ENCODE peak calls at places on chromosomes 1 and 21, in eight cellular contexts. One of them, this sample, is unnamed.

GRCh38 chr1:102851616-102852015 is 256.7 kb downstream of the COL11A1 start:
- DNase-seq in lung: no peak
- DNase-seq in right atrium auricular region: no peak
- DNase-seq in body of pancreas: no peak
- DNase-seq in PC-3: no peak
- DNase-seq in vagina: no peak
- DNase-seq in uterus: no peak
- DNase-seq in fibroblast of lung: no peak
- DNase-seq in this sample: no peak

GRCh38 chr1:181099152-181100014 is 10.9 kb downstream of the IER5 start:
- DNase-seq in PC-3: no peak
- DNase-seq in fibroblast of lung: peak
- DNase-seq in lung: no peak
- DNase-seq in vagina: no peak
- DNase-seq in body of pancreas: no peak
- DNase-seq in uterus: no peak
- DNase-seq in right atrium auricular region: no peak
- DNase-seq in this sample: peak

GRCh38 chr21:32412162-32412997 is at the start of gene EVA1C:
- DNase-seq in PC-3: peak
- DNase-seq in body of pancreas: peak
- DNase-seq in uterus: peak
- DNase-seq in right atrium auricular region: no peak
- DNase-seq in lung: peak
- DNase-seq in vagina: no peak
- DNase-seq in fibroblast of lung: peak
- DNase-seq in this sample: peak

GRCh38 chr1:36306210-36306901 is at the start of gene SH3D21:
- DNase-seq in uterus: peak
- DNase-seq in PC-3: peak
- DNase-seq in body of pancreas: peak
- DNase-seq in lung: peak
- DNase-seq in fibroblast of lung: no peak
- DNase-seq in right atrium auricular region: no peak
- DNase-seq in vagina: no peak
- DNase-seq in this sample: peak

GRCh38 chr1:62437273-62437945 is 560 bp downstream of the USP1 start:
- DNase-seq in right atrium auricular region: no peak
- DNase-seq in fibroblast of lung: peak
- DNase-seq in lung: no peak
- DNase-seq in PC-3: no peak
- DNase-seq in vagina: peak
- DNase-seq in body of pancreas: peak
- DNase-seq in uterus: peak
- DNase-seq in this sample: no peak

GRCh38 chr1:165376041-165376810 is 19.7 kb upstream of the LMX1A start:
- DNase-seq in uterus: peak
- DNase-seq in fibroblast of lung: peak
- DNase-seq in right atrium auricular region: peak
- DNase-seq in body of pancreas: peak
- DNase-seq in vagina: peak
- DNase-seq in PC-3: peak
- DNase-seq in lung: peak
- DNase-seq in this sample: peak

GRCh38 chr21:32951041-32951440 is 74.7 kb upstream of the OLIG2 start:
- DNase-seq in vagina: no peak
- DNase-seq in right atrium auricular region: no peak
- DNase-seq in PC-3: no peak
- DNase-seq in uterus: no peak
- DNase-seq in lung: no peak
- DNase-seq in fibroblast of lung: no peak
- DNase-seq in body of pancreas: no peak
- DNase-seq in this sample: no peak

GRCh38 chr1:1082239-1083180 is 8.4 kb upstream of the RNF223 start:
- DNase-seq in fibroblast of lung: no peak
- DNase-seq in uterus: no peak
- DNase-seq in lung: no peak
- DNase-seq in vagina: no peak
- DNase-seq in body of pancreas: no peak
- DNase-seq in right atrium auricular region: no peak
- DNase-seq in PC-3: no peak
- DNase-seq in this sample: no peak

GRCh38 chr1:151553659-151554058 is 13.6 kb downstream of the TUFT1 start:
- DNase-seq in PC-3: peak
- DNase-seq in right atrium auricular region: no peak
- DNase-seq in uterus: no peak
- DNase-seq in lung: no peak
- DNase-seq in body of pancreas: no peak
- DNase-seq in vagina: no peak
- DNase-seq in fibroblast of lung: peak
- DNase-seq in this sample: no peak

GRCh38 chr1:39076127-39076798 is 50.1 kb downstream of the NDUFS5 start:
- DNase-seq in fibroblast of lung: peak
- DNase-seq in body of pancreas: peak
- DNase-seq in PC-3: peak
- DNase-seq in uterus: peak
- DNase-seq in lung: no peak
- DNase-seq in right atrium auricular region: peak
- DNase-seq in vagina: peak
- DNase-seq in this sample: no peak

GRCh38 chr1:207962716-207963428 is 51.9 kb upstream of the CD34 start:
- DNase-seq in lung: peak
- DNase-seq in body of pancreas: peak
- DNase-seq in right atrium auricular region: peak
- DNase-seq in fibroblast of lung: peak
- DNase-seq in vagina: peak
- DNase-seq in uterus: peak
- DNase-seq in PC-3: no peak
- DNase-seq in this sample: no peak

GRCh38 chr1:25755475-25756125 is 44.4 kb upstream of the SELENON start:
- DNase-seq in fibroblast of lung: no peak
- DNase-seq in body of pancreas: no peak
- DNase-seq in right atrium auricular region: no peak
- DNase-seq in vagina: no peak
- DNase-seq in lung: no peak
- DNase-seq in PC-3: no peak
- DNase-seq in uterus: no peak
- DNase-seq in this sample: no peak

GRCh38 chr1:54376085-54377039 is 29.8 kb downstream of the SSBP3 start:
- DNase-seq in uterus: no peak
- DNase-seq in vagina: no peak
- DNase-seq in body of pancreas: no peak
- DNase-seq in fibroblast of lung: no peak
- DNase-seq in right atrium auricular region: no peak
- DNase-seq in PC-3: peak
- DNase-seq in lung: no peak
- DNase-seq in this sample: no peak

GRCh38 chr1:156751724-156752481 is 428 bp upstream of the HDGF start:
- DNase-seq in lung: peak
- DNase-seq in PC-3: peak
- DNase-seq in right atrium auricular region: peak
- DNase-seq in vagina: peak
- DNase-seq in uterus: peak
- DNase-seq in fibroblast of lung: peak
- DNase-seq in body of pancreas: peak
- DNase-seq in this sample: peak

GRCh38 chr1:156749429-156750118 is 1.9 kb downstream of the HDGF start:
- DNase-seq in body of pancreas: peak
- DNase-seq in vagina: peak
- DNase-seq in fibroblast of lung: no peak
- DNase-seq in PC-3: peak
- DNase-seq in uterus: no peak
- DNase-seq in lung: no peak
- DNase-seq in right atrium auricular region: no peak
- DNase-seq in this sample: no peak

GRCh38 chr1:156752843-156753486 is 1.5 kb upstream of the HDGF start:
- DNase-seq in right atrium auricular region: no peak
- DNase-seq in fibroblast of lung: no peak
- DNase-seq in vagina: no peak
- DNase-seq in body of pancreas: no peak
- DNase-seq in lung: no peak
- DNase-seq in uterus: no peak
- DNase-seq in PC-3: no peak
- DNase-seq in this sample: no peak

GRCh38 chr1:156750191-156750931 is 1.1 kb downstream of the HDGF start:
- DNase-seq in PC-3: peak
- DNase-seq in fibroblast of lung: peak
- DNase-seq in right atrium auricular region: no peak
- DNase-seq in lung: peak
- DNase-seq in uterus: peak
- DNase-seq in vagina: peak
- DNase-seq in body of pancreas: peak
- DNase-seq in this sample: peak

DNA sequence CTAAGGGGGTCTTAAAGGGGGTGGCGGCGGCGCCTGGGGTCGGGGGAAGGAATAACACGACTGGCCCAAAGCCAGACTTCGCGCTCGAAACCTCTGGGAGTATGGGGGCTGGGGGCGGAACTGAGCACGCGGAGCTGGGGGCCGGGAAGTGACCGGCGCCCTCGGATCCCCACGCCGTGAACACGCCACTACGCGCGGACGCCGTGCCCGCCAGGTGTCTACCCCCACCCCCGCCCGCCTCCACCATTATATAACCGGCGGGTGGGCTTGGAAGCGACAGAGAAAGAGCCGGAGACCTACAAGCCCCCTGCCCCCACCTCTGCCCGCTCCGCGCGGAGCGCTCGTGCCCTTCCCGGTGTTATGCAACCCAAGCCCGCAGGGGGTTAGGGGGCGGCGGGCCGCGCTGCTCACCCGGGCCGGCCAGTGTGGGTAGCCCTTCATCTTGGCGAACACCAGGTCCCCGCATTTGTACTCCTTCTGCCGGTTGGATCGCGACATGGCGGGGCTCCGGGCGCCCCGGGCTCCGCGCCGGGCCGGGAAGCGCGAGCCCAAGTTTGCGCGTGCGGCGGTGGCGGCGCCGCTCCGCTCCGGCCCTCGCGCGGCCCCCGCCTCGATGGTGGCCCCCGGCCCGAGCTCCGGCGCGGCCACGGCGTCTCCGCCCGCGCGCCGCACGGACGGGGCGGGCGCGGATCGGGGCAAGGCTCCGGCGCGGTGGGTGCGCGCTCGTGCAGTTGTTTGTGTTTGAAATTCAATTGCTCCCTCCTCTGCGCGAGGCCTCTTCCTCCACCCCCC is at the start of gene HDGF:
- DNase-seq in lung: peak
- DNase-seq in uterus: peak
- DNase-seq in right atrium auricular region: no peak
- DNase-seq in PC-3: no peak
- DNase-seq in body of pancreas: peak
- DNase-seq in fibroblast of lung: peak
- DNase-seq in vagina: peak
- DNase-seq in this sample: no peak
- TF ChIP-seq CTCF in lung: no peak
- TF ChIP-seq CTCF in uterus: no peak
- TF ChIP-seq CTCF in right atrium auricular region: no peak
- TF ChIP-seq CTCF in PC-3: no peak
- TF ChIP-seq CTCF in body of pancreas: peak
- TF ChIP-seq CTCF in fibroblast of lung: no peak
- TF ChIP-seq CTCF in vagina: peak
- TF ChIP-seq CTCF in this sample: no peak

GRCh38 chr1:150474869-150475268 is 12.3 kb upstream of the TARS2 start:
- DNase-seq in vagina: no peak
- DNase-seq in right atrium auricular region: no peak
- DNase-seq in lung: no peak
- DNase-seq in uterus: no peak
- DNase-seq in fibroblast of lung: no peak
- DNase-seq in body of pancreas: no peak
- DNase-seq in PC-3: no peak
- DNase-seq in this sample: no peak

GRCh38 chr1:150477733-150478132 is 9.5 kb upstream of the TARS2 start:
- DNase-seq in body of pancreas: no peak
- DNase-seq in PC-3: peak
- DNase-seq in fibroblast of lung: peak
- DNase-seq in vagina: no peak
- DNase-seq in right atrium auricular region: no peak
- DNase-seq in lung: no peak
- DNase-seq in uterus: no peak
- DNase-seq in this sample: peak

GRCh38 chr1:150477320-150477719 is 9.9 kb upstream of the TARS2 start:
- DNase-seq in body of pancreas: no peak
- DNase-seq in lung: no peak
- DNase-seq in right atrium auricular region: no peak
- DNase-seq in uterus: no peak
- DNase-seq in PC-3: no peak
- DNase-seq in vagina: no peak
- DNase-seq in fibroblast of lung: no peak
- DNase-seq in this sample: peak

GRCh38 chr1:150479370-150479769 is 7.8 kb upstream of the TARS2 start:
- DNase-seq in lung: no peak
- DNase-seq in fibroblast of lung: no peak
- DNase-seq in PC-3: no peak
- DNase-seq in right atrium auricular region: no peak
- DNase-seq in vagina: no peak
- DNase-seq in uterus: no peak
- DNase-seq in body of pancreas: no peak
- DNase-seq in this sample: no peak

DNA sequence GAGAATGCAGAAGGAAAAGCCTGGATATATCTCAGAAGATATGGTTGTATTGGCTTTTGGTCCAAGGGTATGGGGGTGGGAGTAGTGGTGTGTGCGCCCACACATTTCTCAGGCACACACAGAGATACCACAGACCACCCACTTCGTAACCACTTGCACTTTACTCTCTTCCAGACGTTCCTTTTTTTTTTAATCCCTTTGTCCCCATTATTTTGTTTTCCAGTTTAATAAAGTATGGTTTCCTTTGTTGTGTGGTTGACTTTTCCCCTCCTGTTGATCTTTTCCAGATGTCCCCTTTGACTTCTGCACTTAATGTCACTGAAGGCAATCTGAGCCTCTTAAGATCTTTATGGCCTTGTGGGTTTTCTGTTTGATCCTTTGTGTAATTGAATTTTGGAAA is 10.5 kb upstream of the TARS2 start:
- DNase-seq in lung: no peak
- DNase-seq in PC-3: no peak
- DNase-seq in uterus: no peak
- DNase-seq in body of pancreas: no peak
- DNase-seq in right atrium auricular region: no peak
- DNase-seq in fibroblast of lung: no peak
- DNase-seq in vagina: no peak
- DNase-seq in this sample: no peak
- H3K27ac ChIP-seq in lung: no peak
- H3K27ac ChIP-seq in PC-3: no peak
- H3K27ac ChIP-seq in uterus: peak
- H3K27ac ChIP-seq in body of pancreas: no peak
- H3K27ac ChIP-seq in right atrium auricular region: no peak
- H3K27ac ChIP-seq in fibroblast of lung: no peak
- H3K27ac ChIP-seq in vagina: no peak
- H3K27ac ChIP-seq in this sample: no peak

GRCh38 chr1:18560692-18561091 is 70.0 kb upstream of the PAX7 start:
- DNase-seq in body of pancreas: no peak
- DNase-seq in uterus: no peak
- DNase-seq in fibroblast of lung: no peak
- DNase-seq in PC-3: no peak
- DNase-seq in vagina: no peak
- DNase-seq in lung: no peak
- DNase-seq in right atrium auricular region: no peak
- DNase-seq in this sample: no peak
- TF ChIP-seq CTCF in body of pancreas: no peak
- TF ChIP-seq CTCF in uterus: no peak
- TF ChIP-seq CTCF in fibroblast of lung: no peak
- TF ChIP-seq CTCF in PC-3: peak
- TF ChIP-seq CTCF in vagina: no peak
- TF ChIP-seq CTCF in lung: no peak
- TF ChIP-seq CTCF in right atrium auricular region: no peak
- TF ChIP-seq CTCF in this sample: no peak

GRCh38 chr1:226675720-226676357 is 63.2 kb downstream of the ITPKB start:
- DNase-seq in vagina: no peak
- DNase-seq in right atrium auricular region: no peak
- DNase-seq in lung: no peak
- DNase-seq in fibroblast of lung: no peak
- DNase-seq in uterus: no peak
- DNase-seq in PC-3: no peak
- DNase-seq in body of pancreas: no peak
- DNase-seq in this sample: no peak
- H3K27ac ChIP-seq in vagina: peak
- H3K27ac ChIP-seq in right atrium auricular region: peak
- H3K27ac ChIP-seq in lung: peak
- H3K27ac ChIP-seq in fibroblast of lung: no peak
- H3K27ac ChIP-seq in uterus: peak
- H3K27ac ChIP-seq in PC-3: no peak
- H3K27ac ChIP-seq in body of pancreas: peak
- H3K27ac ChIP-seq in this sample: no peak

This sample was measured in RWPE1.